ENCODE peak calls at places on chromosomes 16 and 17, in four cellular contexts. A is activated T-cell treated with anti-CD3 and anti-CD28 coated beads for 4 hours, J is neuronal stem cell, M is RPMI7951. N is an unnamed sample.

GRCh38 chr17:74772071-74772470 is 4.1 kb downstream of the NAT9 start:
- DNase-seq in A (no peak), J (no peak), M (no peak), N (no peak)

GRCh38 chr17:48840441-48840840 is 9.6 kb downstream of the CALCOCO2 start:
- DNase-seq in A (no peak), J (no peak), M (no peak), N (no peak)

GRCh38 chr17:48543854-48544355 is 1.0 kb downstream of the HOXB2 start:
- DNase-seq in A (peak), J (no peak), M (no peak), N (peak)

GRCh38 chr16:58026139-58026704 is 668 bp downstream of the MMP15 start:
- DNase-seq in A (no peak), J (peak), M (peak), N (no peak)

GRCh38 chr17:39069114-39069756 is 82.2 kb downstream of the PLXDC1 start:
- DNase-seq in A (no peak), J (peak), M (peak), N (peak)

GRCh38 chr17:34420254-34420766 is 57.3 kb upstream of the CCL1 start:
- DNase-seq in A (peak), J (peak), M (peak), N (peak)

GRCh38 chr16:78277374-78277773 is 177.9 kb downstream of the WWOX start:
- DNase-seq in A (no peak), J (no peak), M (no peak), N (no peak)

GRCh38 chr16:2933136-2933535 is 21.4 kb downstream of the FLYWCH1 start:
- DNase-seq in A (no peak), J (no peak), M (no peak), N (no peak)

GRCh38 chr17:59846391-59847165 is 46.2 kb downstream of the TUBD1 start:
- DNase-seq in A (no peak), J (no peak), M (peak), N (peak)

GRCh38 chr16:14486520-14487303 is 143.3 kb downstream of the PARN start:
- DNase-seq in A (no peak), J (no peak), M (peak), N (no peak)

GRCh38 chr17:4833941-4834501 is 881 bp downstream of the MINK1 start:
- DNase-seq in A (no peak), J (no peak), M (peak), N (no peak)

GRCh38 chr17:42027540-42027889 is 7.6 kb downstream of the NKIRAS2 start:
- DNase-seq in A (no peak), J (no peak), M (no peak), N (no peak)

GRCh38 chr16:1183235-1183907 is 30.5 kb downstream of the CACNA1H start:
- DNase-seq in A (no peak), J (no peak), M (peak), N (no peak)

GRCh38 chr16:22787456-22788189 is 26.3 kb upstream of the HS3ST2 start:
- DNase-seq in A (no peak), J (no peak), M (peak), N (no peak)

GRCh38 chr16:68338326-68339119 is 27.7 kb downstream of the PRMT7 start:
- DNase-seq in A (no peak), J (no peak), M (no peak), N (no peak)

GRCh38 chr16:76583466-76583865 is 306.3 kb downstream of the CNTNAP4 start:
- DNase-seq in A (no peak), J (no peak), M (no peak), N (no peak)

GRCh38 chr16:27222499-27223225 is 19.3 kb downstream of the KDM8 start:
- DNase-seq in A (no peak), J (no peak), M (peak), N (no peak)

GRCh38 chr16:67459066-67459857 is 21.7 kb downstream of the ATP6V0D1 start:
- DNase-seq in A (no peak), J (no peak), M (no peak), N (no peak)

GRCh38 chr17:17025621-17026020 is 16.6 kb upstream of the MPRIP start:
- DNase-seq in A (no peak), J (no peak), M (no peak), N (no peak)

GRCh38 chr17:81477173-81477572 is 35.4 kb downstream of the ACTG1 start:
- DNase-seq in A (no peak), J (no peak), M (no peak), N (no peak)

GRCh38 chr17:40564195-40564882 is 933 bp downstream of the CCR7 start:
- DNase-seq in A (no peak), J (no peak), M (no peak), N (no peak)

GRCh38 chr16:23561586-23561985 is 4.1 kb downstream of the UBFD1 start:
- DNase-seq in A (no peak), J (no peak), M (no peak), N (no peak)

GRCh38 chr17:9371019-9371418 is 204.6 kb downstream of the STX8 start:
- DNase-seq in A (no peak), J (no peak), M (peak), N (no peak)

GRCh38 chr16:1964046-1964505 is 550 bp downstream of the RPS2 start:
- DNase-seq in A (peak), J (no peak), M (peak), N (peak)

GRCh38 chr17:7017827-7018200 is 5.0 kb upstream of the BCL6B start:
- DNase-seq in A (no peak), J (no peak), M (no peak), N (no peak)